ENCODE peak calls at places on chromosomes 3 and 15, in five cellular contexts. A is T1000, G is BE2C, S is upper lobe of right lung, L is NCI-H1417. B is an unnamed sample.

GRCh38 chr3:9783954-9784353 is 8.3 kb downstream of the TADA3 start:
- DNase-seq in L (no peak), S (no peak), A (no peak), G (no peak), B (no peak)

GRCh38 chr15:84937144-84937543 is 44.5 kb upstream of the PDE8A start:
- DNase-seq in S (no peak), L (peak; percentile 46), A (no peak), G (no peak), B (no peak)

GRCh38 chr3:148149556-148149955 is 548.1 kb upstream of the AGTR1 start:
- DNase-seq in A (no peak), S (no peak), G (no peak), L (no peak), B (no peak)

GRCh38 chr15:77497108-77497737 is 76.5 kb downstream of the HMG20A start:
- DNase-seq in G (peak; percentile 79), S (peak; percentile 63), A (peak; percentile 35), L (peak; percentile 93), B (peak; percentile 75)

GRCh38 chr3:190579514-190580137 is 65.7 kb downstream of the IL1RAP start:
- DNase-seq in G (no peak), S (no peak), L (no peak), A (no peak), B (no peak)

GRCh38 chr3:194514626-194515025 is 27.8 kb upstream of the ATP13A3 start:
- DNase-seq in G (no peak), L (no peak), S (no peak), A (no peak), B (no peak)

GRCh38 chr3:112360574-112360973 is 27.6 kb downstream of the CD200 start:
- DNase-seq in L (no peak), S (no peak), A (no peak), G (no peak), B (no peak)

GRCh38 chr15:97686324-97686723 is 274.2 kb upstream of the ARRDC4 start:
- DNase-seq in A (no peak), L (no peak), S (no peak), G (no peak), B (no peak)

GRCh38 chr3:41881233-41881821 is 80.6 kb downstream of the ULK4 start:
- DNase-seq in S (no peak), G (no peak), L (peak; percentile 59), A (no peak), B (no peak)

GRCh38 chr3:155219106-155219505 is 74.4 kb downstream of the STRIT1 start:
- DNase-seq in G (no peak), A (no peak), S (no peak), L (no peak), B (no peak)

GRCh38 chr15:50501815-50502214 is 44.7 kb downstream of the USP50 start:
- DNase-seq in A (no peak), S (no peak), G (no peak), L (no peak), B (no peak)

GRCh38 chr3:129622933-129623332 is 16.5 kb upstream of the PLXND1 start:
- DNase-seq in G (no peak), S (peak; percentile 63), L (no peak), A (no peak), B (no peak)

GRCh38 chr3:195123196-195123805 is 147.7 kb downstream of the XXYLT1 start:
- DNase-seq in S (no peak), L (no peak), A (no peak), G (peak; percentile 51), B (no peak)

GRCh38 chr15:86915811-86916331 is 836.2 kb downstream of the AGBL1 start:
- DNase-seq in G (peak; percentile 34), A (peak; percentile 1), S (no peak), L (peak; percentile 84), B (no peak)

GRCh38 chr15:32956006-32956405 is 238.2 kb downstream of the GREM1 start:
- DNase-seq in G (no peak), S (no peak), A (no peak), L (peak; percentile 73), B (no peak)

GRCh38 chr3:165669967-165670366 is 167.3 kb downstream of the BCHE start:
- DNase-seq in G (no peak), L (no peak), A (no peak), S (no peak), B (no peak)

GRCh38 chr3:116057403-116058006 is 387.8 kb downstream of the LSAMP start:
- DNase-seq in A (no peak), S (no peak), G (no peak), L (no peak), B (no peak)

GRCh38 chr3:189393598-189393997 is 221.8 kb downstream of the TPRG1 start:
- DNase-seq in S (no peak), G (no peak), A (no peak), L (no peak), B (no peak)

GRCh38 chr3:27675287-27675686 is 46.8 kb downstream of the EOMES start:
- DNase-seq in S (no peak), L (peak; percentile 68), G (no peak), A (no peak), B (no peak)

GRCh38 chr15:67783303-67783702 is 42.0 kb upstream of the SKOR1 start:
- DNase-seq in L (no peak), G (no peak), A (no peak), S (no peak), B (no peak)

GRCh38 chr15:35014265-35014664 is 26.2 kb upstream of the ZNF770 start:
- DNase-seq in G (no peak), A (no peak), S (no peak), L (no peak), B (no peak)

GRCh38 chr15:75718326-75718725 is 5.7 kb upstream of the CSPG4 start:
- DNase-seq in G (peak; percentile 46), S (no peak), L (no peak), A (peak; percentile 43), B (no peak)

GRCh38 chr15:40512440-40512839 is 41.7 kb downstream of the CHST14 start:
- DNase-seq in L (no peak), G (no peak), S (no peak), A (no peak), B (no peak)

GRCh38 chr3:120683213-120683612 is 1.2 kb upstream of the HGD start:
- DNase-seq in A (no peak), S (no peak), G (peak; percentile 37), L (no peak), B (no peak)

GRCh38 chr15:39543651-39544050 is 37.2 kb upstream of the THBS1 start:
- DNase-seq in S (no peak), A (no peak), G (no peak), L (no peak), B (no peak)

GRCh38 chr3:113097821-113098516 is 107.2 kb downstream of the GTPBP8 start:
- DNase-seq in G (no peak), S (no peak), A (peak; percentile 65), L (no peak), B (no peak)

GRCh38 chr3:140166908-140167599 is 232.1 kb downstream of the CLSTN2 start:
- DNase-seq in L (no peak), A (no peak), G (no peak), S (no peak), B (no peak)

GRCh38 chr3:129196601-129197000 is 12.9 kb upstream of the CNBP start:
- DNase-seq in L (no peak), G (no peak), S (no peak), A (no peak), B (no peak)

GRCh38 chr15:85649372-85649771 is 145.4 kb downstream of the KLHL25 start:
- DNase-seq in L (peak; percentile 14), G (no peak), A (no peak), S (no peak), B (no peak)

GRCh38 chr3:192906940-192907339 is 10.7 kb downstream of the MB21D2 start:
- DNase-seq in L (peak; percentile 85), S (no peak), G (no peak), A (no peak), B (no peak)

GRCh38 chr3:36743821-36744220 is 20.5 kb downstream of the DCLK3 start:
- DNase-seq in G (no peak), L (no peak), S (no peak), A (no peak), B (no peak)

GRCh38 chr3:190741788-190742187 is 120.7 kb downstream of the GMNC start:
- DNase-seq in A (no peak), G (no peak), L (no peak), S (no peak), B (no peak)

GRCh38 chr3:1616715-1617114 is 482.0 kb upstream of the CNTN4 start:
- DNase-seq in S (no peak), A (no peak), L (no peak), G (no peak), B (no peak)